ENCODE peak calls at places on chromosomes 13 and 19, in seven cellular contexts. One of them, this sample, is unnamed.

GRCh38 chr19:294341-294818 is 3.2 kb upstream of the PLPP2 start:
- DNase-seq in DMS53: peak
- DNase-seq in NCI-H1048: no peak
- DNase-seq in neuronal stem cell: no peak
- DNase-seq in lung: no peak
- DNase-seq in activated CD8-positive, alpha-beta memory T cell treated with anti-CD3 and anti-CD28 coated beads, Interleukin-2, amount 10 ng/mL, durations not matched to agents 7 days and 5 days: no peak
- DNase-seq in fibroblast of the conjunctiva: no peak
- DNase-seq in this sample: no peak

GRCh38 chr19:2359992-2360875 is at the start of gene TMPRSS9:
- DNase-seq in DMS53: peak
- DNase-seq in NCI-H1048: no peak
- DNase-seq in neuronal stem cell: no peak
- DNase-seq in lung: no peak
- DNase-seq in activated CD8-positive, alpha-beta memory T cell treated with anti-CD3 and anti-CD28 coated beads, Interleukin-2, amount 10 ng/mL, durations not matched to agents 7 days and 5 days: no peak
- DNase-seq in fibroblast of the conjunctiva: no peak
- DNase-seq in this sample: no peak

GRCh38 chr19:19327672-19328071 is 7.0 kb downstream of the MAU2 start:
- DNase-seq in DMS53: no peak
- DNase-seq in NCI-H1048: no peak
- DNase-seq in neuronal stem cell: no peak
- DNase-seq in lung: no peak
- DNase-seq in activated CD8-positive, alpha-beta memory T cell treated with anti-CD3 and anti-CD28 coated beads, Interleukin-2, amount 10 ng/mL, durations not matched to agents 7 days and 5 days: no peak
- DNase-seq in fibroblast of the conjunctiva: no peak
- DNase-seq in this sample: no peak

GRCh38 chr13:48873598-48873997 is 102.1 kb upstream of the FNDC3A start:
- DNase-seq in DMS53: no peak
- DNase-seq in NCI-H1048: no peak
- DNase-seq in neuronal stem cell: no peak
- DNase-seq in lung: no peak
- DNase-seq in activated CD8-positive, alpha-beta memory T cell treated with anti-CD3 and anti-CD28 coated beads, Interleukin-2, amount 10 ng/mL, durations not matched to agents 7 days and 5 days: no peak
- DNase-seq in fibroblast of the conjunctiva: peak
- DNase-seq in this sample: no peak

GRCh38 chr13:33349314-33349995 is 63.9 kb upstream of the STARD13 start:
- DNase-seq in DMS53: no peak
- DNase-seq in NCI-H1048: no peak
- DNase-seq in neuronal stem cell: peak
- DNase-seq in lung: no peak
- DNase-seq in activated CD8-positive, alpha-beta memory T cell treated with anti-CD3 and anti-CD28 coated beads, Interleukin-2, amount 10 ng/mL, durations not matched to agents 7 days and 5 days: no peak
- DNase-seq in fibroblast of the conjunctiva: no peak
- DNase-seq in this sample: no peak

GRCh38 chr13:45615501-45616101 is at the start of gene ERICH6B:
- DNase-seq in DMS53: peak
- DNase-seq in NCI-H1048: no peak
- DNase-seq in neuronal stem cell: peak
- DNase-seq in lung: no peak
- DNase-seq in activated CD8-positive, alpha-beta memory T cell treated with anti-CD3 and anti-CD28 coated beads, Interleukin-2, amount 10 ng/mL, durations not matched to agents 7 days and 5 days: no peak
- DNase-seq in fibroblast of the conjunctiva: no peak
- DNase-seq in this sample: no peak

GRCh38 chr19:13937479-13938360 is 497 bp downstream of the PODNL1 start:
- DNase-seq in DMS53: no peak
- DNase-seq in NCI-H1048: no peak
- DNase-seq in neuronal stem cell: no peak
- DNase-seq in lung: no peak
- DNase-seq in activated CD8-positive, alpha-beta memory T cell treated with anti-CD3 and anti-CD28 coated beads, Interleukin-2, amount 10 ng/mL, durations not matched to agents 7 days and 5 days: no peak
- DNase-seq in fibroblast of the conjunctiva: no peak
- DNase-seq in this sample: no peak

GRCh38 chr19:58546131-58546530 is 2.3 kb downstream of the TRIM28 start:
- DNase-seq in DMS53: no peak
- DNase-seq in NCI-H1048: no peak
- DNase-seq in neuronal stem cell: no peak
- DNase-seq in lung: no peak
- DNase-seq in activated CD8-positive, alpha-beta memory T cell treated with anti-CD3 and anti-CD28 coated beads, Interleukin-2, amount 10 ng/mL, durations not matched to agents 7 days and 5 days: no peak
- DNase-seq in fibroblast of the conjunctiva: no peak
- DNase-seq in this sample: no peak

GRCh38 chr19:19366691-19367396 is 38.6 kb upstream of the GATAD2A start:
- DNase-seq in DMS53: peak
- DNase-seq in NCI-H1048: no peak
- DNase-seq in neuronal stem cell: peak
- DNase-seq in lung: peak
- DNase-seq in activated CD8-positive, alpha-beta memory T cell treated with anti-CD3 and anti-CD28 coated beads, Interleukin-2, amount 10 ng/mL, durations not matched to agents 7 days and 5 days: peak
- DNase-seq in fibroblast of the conjunctiva: peak
- DNase-seq in this sample: peak

GRCh38 chr13:98775844-98776598 is 23.5 kb upstream of the SLC15A1 start:
- DNase-seq in DMS53: no peak
- DNase-seq in NCI-H1048: no peak
- DNase-seq in neuronal stem cell: no peak
- DNase-seq in lung: no peak
- DNase-seq in activated CD8-positive, alpha-beta memory T cell treated with anti-CD3 and anti-CD28 coated beads, Interleukin-2, amount 10 ng/mL, durations not matched to agents 7 days and 5 days: no peak
- DNase-seq in fibroblast of the conjunctiva: no peak
- DNase-seq in this sample: no peak

GRCh38 chr13:25625361-25625760 is 253.6 kb downstream of the ATP8A2 start:
- DNase-seq in DMS53: no peak
- DNase-seq in NCI-H1048: no peak
- DNase-seq in neuronal stem cell: no peak
- DNase-seq in lung: no peak
- DNase-seq in activated CD8-positive, alpha-beta memory T cell treated with anti-CD3 and anti-CD28 coated beads, Interleukin-2, amount 10 ng/mL, durations not matched to agents 7 days and 5 days: no peak
- DNase-seq in fibroblast of the conjunctiva: no peak
- DNase-seq in this sample: no peak

GRCh38 chr13:103188688-103189326 is 122.6 kb upstream of the SLC10A2 start:
- DNase-seq in DMS53: no peak
- DNase-seq in NCI-H1048: no peak
- DNase-seq in neuronal stem cell: no peak
- DNase-seq in lung: no peak
- DNase-seq in activated CD8-positive, alpha-beta memory T cell treated with anti-CD3 and anti-CD28 coated beads, Interleukin-2, amount 10 ng/mL, durations not matched to agents 7 days and 5 days: no peak
- DNase-seq in fibroblast of the conjunctiva: peak
- DNase-seq in this sample: peak

GRCh38 chr13:64480206-64480605 is 2749.9 kb downstream of the PCDH9 start:
- DNase-seq in DMS53: no peak
- DNase-seq in NCI-H1048: no peak
- DNase-seq in neuronal stem cell: no peak
- DNase-seq in lung: no peak
- DNase-seq in activated CD8-positive, alpha-beta memory T cell treated with anti-CD3 and anti-CD28 coated beads, Interleukin-2, amount 10 ng/mL, durations not matched to agents 7 days and 5 days: no peak
- DNase-seq in fibroblast of the conjunctiva: no peak
- DNase-seq in this sample: no peak

GRCh38 chr19:1336079-1336684 is 47.5 kb upstream of the NDUFS7 start:
- DNase-seq in DMS53: no peak
- DNase-seq in NCI-H1048: no peak
- DNase-seq in neuronal stem cell: no peak
- DNase-seq in lung: no peak
- DNase-seq in activated CD8-positive, alpha-beta memory T cell treated with anti-CD3 and anti-CD28 coated beads, Interleukin-2, amount 10 ng/mL, durations not matched to agents 7 days and 5 days: no peak
- DNase-seq in fibroblast of the conjunctiva: no peak
- DNase-seq in this sample: peak

GRCh38 chr13:98778749-98779148 is 26.3 kb upstream of the SLC15A1 start:
- DNase-seq in DMS53: no peak
- DNase-seq in NCI-H1048: no peak
- DNase-seq in neuronal stem cell: no peak
- DNase-seq in lung: no peak
- DNase-seq in activated CD8-positive, alpha-beta memory T cell treated with anti-CD3 and anti-CD28 coated beads, Interleukin-2, amount 10 ng/mL, durations not matched to agents 7 days and 5 days: no peak
- DNase-seq in fibroblast of the conjunctiva: no peak
- DNase-seq in this sample: no peak

GRCh38 chr13:49836516-49836915 is 44.0 kb upstream of the KPNA3 start:
- DNase-seq in DMS53: no peak
- DNase-seq in NCI-H1048: no peak
- DNase-seq in neuronal stem cell: peak
- DNase-seq in lung: no peak
- DNase-seq in activated CD8-positive, alpha-beta memory T cell treated with anti-CD3 and anti-CD28 coated beads, Interleukin-2, amount 10 ng/mL, durations not matched to agents 7 days and 5 days: no peak
- DNase-seq in fibroblast of the conjunctiva: no peak
- DNase-seq in this sample: no peak

GRCh38 chr13:24038405-24038804 is 122.1 kb upstream of the SPATA13 start:
- DNase-seq in DMS53: no peak
- DNase-seq in NCI-H1048: no peak
- DNase-seq in neuronal stem cell: no peak
- DNase-seq in lung: peak
- DNase-seq in activated CD8-positive, alpha-beta memory T cell treated with anti-CD3 and anti-CD28 coated beads, Interleukin-2, amount 10 ng/mL, durations not matched to agents 7 days and 5 days: peak
- DNase-seq in fibroblast of the conjunctiva: no peak
- DNase-seq in this sample: no peak

GRCh38 chr19:12727745-12728433 is 4.2 kb upstream of the TNPO2 start:
- DNase-seq in DMS53: no peak
- DNase-seq in NCI-H1048: no peak
- DNase-seq in neuronal stem cell: no peak
- DNase-seq in lung: no peak
- DNase-seq in activated CD8-positive, alpha-beta memory T cell treated with anti-CD3 and anti-CD28 coated beads, Interleukin-2, amount 10 ng/mL, durations not matched to agents 7 days and 5 days: no peak
- DNase-seq in fibroblast of the conjunctiva: no peak
- DNase-seq in this sample: no peak

GRCh38 chr13:97257228-97257755 is 35.2 kb downstream of the MBNL2 start:
- DNase-seq in DMS53: no peak
- DNase-seq in NCI-H1048: no peak
- DNase-seq in neuronal stem cell: no peak
- DNase-seq in lung: no peak
- DNase-seq in activated CD8-positive, alpha-beta memory T cell treated with anti-CD3 and anti-CD28 coated beads, Interleukin-2, amount 10 ng/mL, durations not matched to agents 7 days and 5 days: no peak
- DNase-seq in fibroblast of the conjunctiva: no peak
- DNase-seq in this sample: no peak

GRCh38 chr19:35756373-35757230 is at the start of gene HSPB6:
- DNase-seq in DMS53: peak
- DNase-seq in NCI-H1048: no peak
- DNase-seq in neuronal stem cell: no peak
- DNase-seq in lung: no peak
- DNase-seq in activated CD8-positive, alpha-beta memory T cell treated with anti-CD3 and anti-CD28 coated beads, Interleukin-2, amount 10 ng/mL, durations not matched to agents 7 days and 5 days: peak
- DNase-seq in fibroblast of the conjunctiva: peak
- DNase-seq in this sample: no peak

GRCh38 chr19:46036745-46037126 is 4.1 kb downstream of the IGFL4 start:
- DNase-seq in DMS53: no peak
- DNase-seq in NCI-H1048: no peak
- DNase-seq in neuronal stem cell: no peak
- DNase-seq in lung: no peak
- DNase-seq in activated CD8-positive, alpha-beta memory T cell treated with anti-CD3 and anti-CD28 coated beads, Interleukin-2, amount 10 ng/mL, durations not matched to agents 7 days and 5 days: no peak
- DNase-seq in fibroblast of the conjunctiva: no peak
- DNase-seq in this sample: no peak

GRCh38 chr13:114045113-114045735 is 71.3 kb upstream of the C13orf46 start:
- DNase-seq in DMS53: peak
- DNase-seq in NCI-H1048: no peak
- DNase-seq in neuronal stem cell: no peak
- DNase-seq in lung: no peak
- DNase-seq in activated CD8-positive, alpha-beta memory T cell treated with anti-CD3 and anti-CD28 coated beads, Interleukin-2, amount 10 ng/mL, durations not matched to agents 7 days and 5 days: no peak
- DNase-seq in fibroblast of the conjunctiva: no peak
- DNase-seq in this sample: no peak

GRCh38 chr13:96650301-96650886 is 343.9 kb downstream of the OXGR1 start:
- DNase-seq in DMS53: no peak
- DNase-seq in NCI-H1048: no peak
- DNase-seq in neuronal stem cell: no peak
- DNase-seq in lung: no peak
- DNase-seq in activated CD8-positive, alpha-beta memory T cell treated with anti-CD3 and anti-CD28 coated beads, Interleukin-2, amount 10 ng/mL, durations not matched to agents 7 days and 5 days: no peak
- DNase-seq in fibroblast of the conjunctiva: peak
- DNase-seq in this sample: no peak

GRCh38 chr13:31945202-31945978 is 86.2 kb upstream of the FRY start:
- DNase-seq in DMS53: peak
- DNase-seq in NCI-H1048: no peak
- DNase-seq in neuronal stem cell: no peak
- DNase-seq in lung: peak
- DNase-seq in activated CD8-positive, alpha-beta memory T cell treated with anti-CD3 and anti-CD28 coated beads, Interleukin-2, amount 10 ng/mL, durations not matched to agents 7 days and 5 days: no peak
- DNase-seq in fibroblast of the conjunctiva: peak
- DNase-seq in this sample: no peak

GRCh38 chr13:35475131-35475959 is 1.1 kb downstream of the MAB21L1 start:
- DNase-seq in DMS53: peak
- DNase-seq in NCI-H1048: no peak
- DNase-seq in neuronal stem cell: peak
- DNase-seq in lung: no peak
- DNase-seq in activated CD8-positive, alpha-beta memory T cell treated with anti-CD3 and anti-CD28 coated beads, Interleukin-2, amount 10 ng/mL, durations not matched to agents 7 days and 5 days: no peak
- DNase-seq in fibroblast of the conjunctiva: no peak
- DNase-seq in this sample: peak

GRCh38 chr19:17329061-17329767 is 5.4 kb downstream of the ANO8 start:
- DNase-seq in DMS53: peak
- DNase-seq in NCI-H1048: no peak
- DNase-seq in neuronal stem cell: no peak
- DNase-seq in lung: no peak
- DNase-seq in activated CD8-positive, alpha-beta memory T cell treated with anti-CD3 and anti-CD28 coated beads, Interleukin-2, amount 10 ng/mL, durations not matched to agents 7 days and 5 days: no peak
- DNase-seq in fibroblast of the conjunctiva: no peak
- DNase-seq in this sample: no peak

GRCh38 chr19:4624733-4625362 is 14.5 kb upstream of the TNFAIP8L1 start:
- DNase-seq in DMS53: peak
- DNase-seq in NCI-H1048: no peak
- DNase-seq in neuronal stem cell: no peak
- DNase-seq in lung: no peak
- DNase-seq in activated CD8-positive, alpha-beta memory T cell treated with anti-CD3 and anti-CD28 coated beads, Interleukin-2, amount 10 ng/mL, durations not matched to agents 7 days and 5 days: no peak
- DNase-seq in fibroblast of the conjunctiva: no peak
- DNase-seq in this sample: no peak

GRCh38 chr19:8069116-8069973 is 16.8 kb downstream of the CCL25 start:
- DNase-seq in DMS53: peak
- DNase-seq in NCI-H1048: no peak
- DNase-seq in neuronal stem cell: no peak
- DNase-seq in lung: no peak
- DNase-seq in activated CD8-positive, alpha-beta memory T cell treated with anti-CD3 and anti-CD28 coated beads, Interleukin-2, amount 10 ng/mL, durations not matched to agents 7 days and 5 days: no peak
- DNase-seq in fibroblast of the conjunctiva: no peak
- DNase-seq in this sample: peak

GRCh38 chr19:39497850-39498261 is 891 bp upstream of the DLL3 start:
- DNase-seq in DMS53: peak
- DNase-seq in NCI-H1048: no peak
- DNase-seq in neuronal stem cell: peak
- DNase-seq in lung: no peak
- DNase-seq in activated CD8-positive, alpha-beta memory T cell treated with anti-CD3 and anti-CD28 coated beads, Interleukin-2, amount 10 ng/mL, durations not matched to agents 7 days and 5 days: peak
- DNase-seq in fibroblast of the conjunctiva: no peak
- DNase-seq in this sample: peak

GRCh38 chr19:47363758-47364529 is 14.8 kb downstream of the DHX34 start:
- DNase-seq in DMS53: peak
- DNase-seq in NCI-H1048: no peak
- DNase-seq in neuronal stem cell: no peak
- DNase-seq in lung: no peak
- DNase-seq in activated CD8-positive, alpha-beta memory T cell treated with anti-CD3 and anti-CD28 coated beads, Interleukin-2, amount 10 ng/mL, durations not matched to agents 7 days and 5 days: no peak
- DNase-seq in fibroblast of the conjunctiva: no peak
- DNase-seq in this sample: no peak

GRCh38 chr19:18421371-18421959 is 2.3 kb downstream of the SSBP4 start:
- DNase-seq in DMS53: no peak
- DNase-seq in NCI-H1048: no peak
- DNase-seq in neuronal stem cell: no peak
- DNase-seq in lung: no peak
- DNase-seq in activated CD8-positive, alpha-beta memory T cell treated with anti-CD3 and anti-CD28 coated beads, Interleukin-2, amount 10 ng/mL, durations not matched to agents 7 days and 5 days: peak
- DNase-seq in fibroblast of the conjunctiva: no peak
- DNase-seq in this sample: no peak